ENCODE peak calls at places on chromosomes 1 and 21, in six cellular contexts. One of them, this sample, is unnamed.

GRCh38 chr21:41975391-41976272 is 21.8 kb upstream of the C2CD2 start:
- DNase-seq in neuronal stem cell: no peak
- DNase-seq in H9: no peak
- DNase-seq in mesenchymal stem cell: no peak
- DNase-seq in H1: no peak
- DNase-seq in trophoblast cell: no peak
- DNase-seq in this sample: no peak

GRCh38 chr1:86957206-86957605 is 42.8 kb downstream of the HS2ST1 start:
- DNase-seq in neuronal stem cell: no peak
- DNase-seq in H9: no peak
- DNase-seq in mesenchymal stem cell: peak
- DNase-seq in H1: no peak
- DNase-seq in trophoblast cell: no peak
- DNase-seq in this sample: peak

GRCh38 chr1:3242408-3243270 is 173.6 kb downstream of the PRDM16 start:
- DNase-seq in neuronal stem cell: no peak
- DNase-seq in H9: no peak
- DNase-seq in mesenchymal stem cell: no peak
- DNase-seq in H1: no peak
- DNase-seq in trophoblast cell: no peak
- DNase-seq in this sample: no peak

GRCh38 chr1:218330043-218330623 is 15.0 kb upstream of the TGFB2 start:
- DNase-seq in neuronal stem cell: no peak
- DNase-seq in H9: no peak
- DNase-seq in mesenchymal stem cell: peak
- DNase-seq in H1: no peak
- DNase-seq in trophoblast cell: no peak
- DNase-seq in this sample: peak

GRCh38 chr1:223337174-223337869 is 26.7 kb downstream of the SUSD4 start:
- DNase-seq in neuronal stem cell: no peak
- DNase-seq in H9: no peak
- DNase-seq in mesenchymal stem cell: no peak
- DNase-seq in H1: no peak
- DNase-seq in trophoblast cell: no peak
- DNase-seq in this sample: no peak

GRCh38 chr1:79304131-79304530 is 297.6 kb upstream of the ADGRL4 start:
- DNase-seq in neuronal stem cell: no peak
- DNase-seq in H9: no peak
- DNase-seq in mesenchymal stem cell: peak
- DNase-seq in H1: no peak
- DNase-seq in trophoblast cell: no peak
- DNase-seq in this sample: peak

GRCh38 chr1:94183197-94183815 is 54.1 kb downstream of the ARHGAP29 start:
- DNase-seq in neuronal stem cell: no peak
- DNase-seq in H9: no peak
- DNase-seq in mesenchymal stem cell: no peak
- DNase-seq in H1: no peak
- DNase-seq in trophoblast cell: no peak
- DNase-seq in this sample: no peak

GRCh38 chr1:182279724-182280506 is 111.7 kb downstream of the GLUL start:
- DNase-seq in neuronal stem cell: peak
- DNase-seq in H9: peak
- DNase-seq in mesenchymal stem cell: no peak
- DNase-seq in H1: no peak
- DNase-seq in trophoblast cell: no peak
- DNase-seq in this sample: no peak

GRCh38 chr1:220300442-220301121 is 28.3 kb upstream of the RAB3GAP2 start:
- DNase-seq in neuronal stem cell: peak
- DNase-seq in H9: peak
- DNase-seq in mesenchymal stem cell: peak
- DNase-seq in H1: no peak
- DNase-seq in trophoblast cell: peak
- DNase-seq in this sample: peak

GRCh38 chr1:150484431-150484830 is 2.8 kb upstream of the TARS2 start:
- DNase-seq in neuronal stem cell: no peak
- DNase-seq in H9: no peak
- DNase-seq in mesenchymal stem cell: no peak
- DNase-seq in H1: no peak
- DNase-seq in trophoblast cell: no peak
- DNase-seq in this sample: peak

GRCh38 chr1:57683037-57683928 is 259.4 kb upstream of the DAB1 start:
- DNase-seq in neuronal stem cell: no peak
- DNase-seq in H9: peak
- DNase-seq in mesenchymal stem cell: no peak
- DNase-seq in H1: no peak
- DNase-seq in trophoblast cell: no peak
- DNase-seq in this sample: no peak

GRCh38 chr1:2039251-2039650 is 11.0 kb upstream of the PRKCZ start:
- DNase-seq in neuronal stem cell: no peak
- DNase-seq in H9: no peak
- DNase-seq in mesenchymal stem cell: no peak
- DNase-seq in H1: no peak
- DNase-seq in trophoblast cell: no peak
- DNase-seq in this sample: no peak

GRCh38 chr1:15139654-15140350 is 13.7 kb upstream of the TMEM51 start:
- DNase-seq in neuronal stem cell: no peak
- DNase-seq in H9: peak
- DNase-seq in mesenchymal stem cell: peak
- DNase-seq in H1: no peak
- DNase-seq in trophoblast cell: peak
- DNase-seq in this sample: peak

GRCh38 chr21:44804762-44805161 is 3.1 kb upstream of the UBE2G2 start:
- DNase-seq in neuronal stem cell: no peak
- DNase-seq in H9: no peak
- DNase-seq in mesenchymal stem cell: no peak
- DNase-seq in H1: no peak
- DNase-seq in trophoblast cell: no peak
- DNase-seq in this sample: no peak

GRCh38 chr1:45552309-45552708 is 1.7 kb downstream of the AKR1A1 start:
- DNase-seq in neuronal stem cell: no peak
- DNase-seq in H9: no peak
- DNase-seq in mesenchymal stem cell: no peak
- DNase-seq in H1: no peak
- DNase-seq in trophoblast cell: no peak
- DNase-seq in this sample: no peak

GRCh38 chr1:31412205-31412604 is 808 bp upstream of the SERINC2 start:
- DNase-seq in neuronal stem cell: no peak
- DNase-seq in H9: no peak
- DNase-seq in mesenchymal stem cell: no peak
- DNase-seq in H1: no peak
- DNase-seq in trophoblast cell: no peak
- DNase-seq in this sample: no peak

GRCh38 chr1:37085393-37085792 is 51.1 kb upstream of the GRIK3 start:
- DNase-seq in neuronal stem cell: no peak
- DNase-seq in H9: peak
- DNase-seq in mesenchymal stem cell: no peak
- DNase-seq in H1: peak
- DNase-seq in trophoblast cell: no peak
- DNase-seq in this sample: no peak

GRCh38 chr21:35398366-35398982 is 349.4 kb upstream of the RUNX1 start:
- DNase-seq in neuronal stem cell: no peak
- DNase-seq in H9: no peak
- DNase-seq in mesenchymal stem cell: peak
- DNase-seq in H1: no peak
- DNase-seq in trophoblast cell: no peak
- DNase-seq in this sample: peak

GRCh38 chr1:175192630-175193338 is at the start of gene KIAA0040:
- DNase-seq in neuronal stem cell: peak
- DNase-seq in H9: peak
- DNase-seq in mesenchymal stem cell: peak
- DNase-seq in H1: no peak
- DNase-seq in trophoblast cell: peak
- DNase-seq in this sample: no peak

GRCh38 chr21:41856572-41856971 is 22.6 kb downstream of the PRDM15 start:
- DNase-seq in neuronal stem cell: no peak
- DNase-seq in H9: no peak
- DNase-seq in mesenchymal stem cell: no peak
- DNase-seq in H1: no peak
- DNase-seq in trophoblast cell: no peak
- DNase-seq in this sample: no peak

GRCh38 chr1:22972760-22973159 is at the start of gene LACTBL1:
- DNase-seq in neuronal stem cell: no peak
- DNase-seq in H9: no peak
- DNase-seq in mesenchymal stem cell: no peak
- DNase-seq in H1: no peak
- DNase-seq in trophoblast cell: no peak
- DNase-seq in this sample: no peak

GRCh38 chr21:37087188-37087587 is 14.1 kb downstream of the TTC3 start:
- DNase-seq in neuronal stem cell: no peak
- DNase-seq in H9: no peak
- DNase-seq in mesenchymal stem cell: peak
- DNase-seq in H1: no peak
- DNase-seq in trophoblast cell: no peak
- DNase-seq in this sample: peak

GRCh38 chr1:227900571-227901051 is 47.1 kb downstream of the WNT9A start:
- DNase-seq in neuronal stem cell: no peak
- DNase-seq in H9: peak
- DNase-seq in mesenchymal stem cell: no peak
- DNase-seq in H1: no peak
- DNase-seq in trophoblast cell: no peak
- DNase-seq in this sample: no peak

GRCh38 chr1:6299557-6300165 is 38.8 kb upstream of the GPR153 start:
- DNase-seq in neuronal stem cell: no peak
- DNase-seq in H9: no peak
- DNase-seq in mesenchymal stem cell: no peak
- DNase-seq in H1: no peak
- DNase-seq in trophoblast cell: no peak
- DNase-seq in this sample: no peak

GRCh38 chr1:6298940-6299465 is 38.1 kb upstream of the GPR153 start:
- DNase-seq in neuronal stem cell: no peak
- DNase-seq in H9: no peak
- DNase-seq in mesenchymal stem cell: no peak
- DNase-seq in H1: no peak
- DNase-seq in trophoblast cell: no peak
- DNase-seq in this sample: no peak

GRCh38 chr1:6300342-6301141 is 39.6 kb upstream of the GPR153 start:
- DNase-seq in neuronal stem cell: no peak
- DNase-seq in H9: no peak
- DNase-seq in mesenchymal stem cell: no peak
- DNase-seq in H1: no peak
- DNase-seq in trophoblast cell: no peak
- DNase-seq in this sample: no peak

GRCh38 chr1:6295910-6296309 is 35.0 kb upstream of the GPR153 start:
- DNase-seq in neuronal stem cell: no peak
- DNase-seq in H9: no peak
- DNase-seq in mesenchymal stem cell: no peak
- DNase-seq in H1: no peak
- DNase-seq in trophoblast cell: no peak
- DNase-seq in this sample: no peak

GRCh38 chr1:6298530-6298929 is 37.6 kb upstream of the GPR153 start:
- DNase-seq in neuronal stem cell: no peak
- DNase-seq in H9: no peak
- DNase-seq in mesenchymal stem cell: no peak
- DNase-seq in H1: no peak
- DNase-seq in trophoblast cell: no peak
- DNase-seq in this sample: no peak
- H3K14ac ChIP-seq in neuronal stem cell: no peak
- H3K14ac ChIP-seq in H9: no peak
- H3K14ac ChIP-seq in mesenchymal stem cell: no peak
- H3K14ac ChIP-seq in H1: no peak
- H3K14ac ChIP-seq in trophoblast cell: no peak
- H3K14ac ChIP-seq in this sample: no peak

GRCh38 chr1:204771358-204771757 is 85.8 kb upstream of the LRRN2 start:
- DNase-seq in neuronal stem cell: no peak
- DNase-seq in H9: no peak
- DNase-seq in mesenchymal stem cell: no peak
- DNase-seq in H1: no peak
- DNase-seq in trophoblast cell: no peak
- DNase-seq in this sample: no peak
- H3K14ac ChIP-seq in neuronal stem cell: no peak
- H3K14ac ChIP-seq in H9: no peak
- H3K14ac ChIP-seq in mesenchymal stem cell: no peak
- H3K14ac ChIP-seq in H1: no peak
- H3K14ac ChIP-seq in trophoblast cell: no peak
- H3K14ac ChIP-seq in this sample: no peak

GRCh38 chr1:210244746-210245367 is 12.3 kb downstream of the SERTAD4 start:
- DNase-seq in neuronal stem cell: no peak
- DNase-seq in H9: no peak
- DNase-seq in mesenchymal stem cell: no peak
- DNase-seq in H1: no peak
- DNase-seq in trophoblast cell: no peak
- DNase-seq in this sample: no peak

GRCh38 chr1:210250665-210250997 is 18.0 kb downstream of the SERTAD4 start:
- DNase-seq in neuronal stem cell: peak
- DNase-seq in H9: peak
- DNase-seq in mesenchymal stem cell: peak
- DNase-seq in H1: no peak
- DNase-seq in trophoblast cell: peak
- DNase-seq in this sample: no peak

GRCh38 chr1:210246447-210246846 is 13.9 kb downstream of the SERTAD4 start:
- DNase-seq in neuronal stem cell: no peak
- DNase-seq in H9: no peak
- DNase-seq in mesenchymal stem cell: peak
- DNase-seq in H1: no peak
- DNase-seq in trophoblast cell: no peak
- DNase-seq in this sample: peak

GRCh38 chr1:210250998-210251679 is 18.5 kb downstream of the SERTAD4 start:
- DNase-seq in neuronal stem cell: peak
- DNase-seq in H9: peak
- DNase-seq in mesenchymal stem cell: peak
- DNase-seq in H1: peak
- DNase-seq in trophoblast cell: peak
- DNase-seq in this sample: no peak

GRCh38 chr1:210248341-210248740 is 15.7 kb downstream of the SERTAD4 start:
- DNase-seq in neuronal stem cell: no peak
- DNase-seq in H9: no peak
- DNase-seq in mesenchymal stem cell: no peak
- DNase-seq in H1: no peak
- DNase-seq in trophoblast cell: no peak
- DNase-seq in this sample: no peak
- H3K14ac ChIP-seq in neuronal stem cell: no peak
- H3K14ac ChIP-seq in H9: no peak
- H3K14ac ChIP-seq in mesenchymal stem cell: no peak
- H3K14ac ChIP-seq in H1: no peak
- H3K14ac ChIP-seq in trophoblast cell: no peak
- H3K14ac ChIP-seq in this sample: no peak

GRCh38 chr1:235261243-235261642 is 66.7 kb downstream of the ARID4B start:
- DNase-seq in neuronal stem cell: no peak
- DNase-seq in H9: no peak
- DNase-seq in mesenchymal stem cell: no peak
- DNase-seq in H1: no peak
- DNase-seq in trophoblast cell: no peak
- DNase-seq in this sample: no peak

GRCh38 chr1:235266325-235266724 is 61.7 kb downstream of the ARID4B start:
- DNase-seq in neuronal stem cell: no peak
- DNase-seq in H9: no peak
- DNase-seq in mesenchymal stem cell: peak
- DNase-seq in H1: no peak
- DNase-seq in trophoblast cell: no peak
- DNase-seq in this sample: no peak

GRCh38 chr1:235262539-235262938 is 65.4 kb downstream of the ARID4B start:
- DNase-seq in neuronal stem cell: no peak
- DNase-seq in H9: no peak
- DNase-seq in mesenchymal stem cell: no peak
- DNase-seq in H1: no peak
- DNase-seq in trophoblast cell: no peak
- DNase-seq in this sample: no peak

GRCh38 chr1:235266967-235267366 is 61.0 kb downstream of the ARID4B start:
- DNase-seq in neuronal stem cell: no peak
- DNase-seq in H9: no peak
- DNase-seq in mesenchymal stem cell: no peak
- DNase-seq in H1: no peak
- DNase-seq in trophoblast cell: no peak
- DNase-seq in this sample: no peak

GRCh38 chr1:235264327-235264726 is 63.7 kb downstream of the ARID4B start:
- DNase-seq in neuronal stem cell: no peak
- DNase-seq in H9: no peak
- DNase-seq in mesenchymal stem cell: no peak
- DNase-seq in H1: no peak
- DNase-seq in trophoblast cell: no peak
- DNase-seq in this sample: no peak
- H3K14ac ChIP-seq in neuronal stem cell: no peak
- H3K14ac ChIP-seq in H9: no peak
- H3K14ac ChIP-seq in mesenchymal stem cell: no peak
- H3K14ac ChIP-seq in H1: no peak
- H3K14ac ChIP-seq in trophoblast cell: no peak
- H3K14ac ChIP-seq in this sample: no peak